ENCODE peak calls at places on chromosomes 6 and 20, in four cellular contexts. One of them, this sample, is unnamed.

GRCh38 chr20:17928633-17929311 is 39.8 kb downstream of the SNX5 start:
- DNase-seq in HCT116: no peak
- DNase-seq in H1: no peak
- DNase-seq in HepG2: no peak
- DNase-seq in this sample: no peak

GRCh38 chr20:20002101-20002998 is 14.8 kb upstream of the NAA20 start:
- DNase-seq in H1: no peak
- DNase-seq in HepG2: peak; percentile 90
- DNase-seq in HCT116: no peak
- DNase-seq in this sample: peak; percentile 69

GRCh38 chr6:121770943-121771342 is 335.5 kb downstream of the GJA1 start:
- DNase-seq in H1: no peak
- DNase-seq in HepG2: no peak
- DNase-seq in HCT116: peak; percentile 24
- DNase-seq in this sample: peak; percentile 28

GRCh38 chr20:61253640-61254511 is 1.8 kb downstream of the CDH4 start:
- DNase-seq in HCT116: no peak
- DNase-seq in HepG2: no peak
- DNase-seq in H1: peak; percentile 61
- DNase-seq in this sample: peak; percentile 27

GRCh38 chr6:111589366-111589765 is 16.3 kb downstream of the TRAF3IP2 start:
- DNase-seq in H1: no peak
- DNase-seq in HepG2: peak; percentile 44
- DNase-seq in HCT116: peak; percentile 80
- DNase-seq in this sample: peak; percentile 83

GRCh38 chr6:34888874-34889555 is at the start of gene ANKS1A:
- DNase-seq in H1: peak; percentile 98
- DNase-seq in HepG2: peak; percentile 76
- DNase-seq in HCT116: peak; percentile 73
- DNase-seq in this sample: peak; percentile 21

GRCh38 chr6:80449756-80450155 is 343.3 kb downstream of the BCKDHB start:
- DNase-seq in HCT116: no peak
- DNase-seq in HepG2: no peak
- DNase-seq in H1: no peak
- DNase-seq in this sample: no peak

GRCh38 chr6:139605350-139605749 is 230.9 kb upstream of the CITED2 start:
- DNase-seq in H1: no peak
- DNase-seq in HCT116: no peak
- DNase-seq in HepG2: no peak
- DNase-seq in this sample: peak; percentile 92

GRCh38 chr6:119896806-119897205 is 547.2 kb upstream of the MAN1A1 start:
- DNase-seq in HepG2: no peak
- DNase-seq in HCT116: no peak
- DNase-seq in H1: no peak
- DNase-seq in this sample: no peak

GRCh38 chr20:40583195-40583594 is 105.8 kb downstream of the MAFB start:
- DNase-seq in HepG2: no peak
- DNase-seq in HCT116: no peak
- DNase-seq in H1: no peak
- DNase-seq in this sample: no peak

GRCh38 chr6:92150560-92150959 is 1268.8 kb downstream of the EPHA7 start:
- DNase-seq in HepG2: no peak
- DNase-seq in H1: no peak
- DNase-seq in HCT116: no peak
- DNase-seq in this sample: no peak

GRCh38 chr6:135938588-135939215 is 87.2 kb downstream of the PDE7B start:
- DNase-seq in HepG2: peak; percentile 8
- DNase-seq in HCT116: no peak
- DNase-seq in H1: no peak
- DNase-seq in this sample: peak; percentile 43

GRCh38 chr20:8361008-8361652 is 229.1 kb downstream of the PLCB1 start:
- DNase-seq in HepG2: no peak
- DNase-seq in HCT116: no peak
- DNase-seq in H1: no peak
- DNase-seq in this sample: peak; percentile 58

GRCh38 chr20:62563561-62563960 is 78.7 kb upstream of the SLCO4A1 start:
- DNase-seq in H1: no peak
- DNase-seq in HCT116: no peak
- DNase-seq in HepG2: no peak
- DNase-seq in this sample: no peak

GRCh38 chr6:26383624-26384417 is 913 bp downstream of the BTN2A2 start:
- DNase-seq in HCT116: no peak
- DNase-seq in H1: peak; percentile 57
- DNase-seq in HepG2: no peak
- DNase-seq in this sample: peak; percentile 72

GRCh38 chr6:10248378-10248843 is 166.5 kb downstream of the TFAP2A start:
- DNase-seq in H1: no peak
- DNase-seq in HCT116: no peak
- DNase-seq in HepG2: no peak
- DNase-seq in this sample: peak; percentile 2

GRCh38 chr6:167699141-167700036 is 127.3 kb upstream of the AFDN start:
- DNase-seq in H1: no peak
- DNase-seq in HCT116: no peak
- DNase-seq in HepG2: no peak
- DNase-seq in this sample: no peak

GRCh38 chr6:41156001-41156400 is 1.9 kb upstream of the TREML1 start:
- DNase-seq in HCT116: no peak
- DNase-seq in HepG2: no peak
- DNase-seq in H1: no peak
- DNase-seq in this sample: no peak

GRCh38 chr20:46253391-46253790 is 54.9 kb downstream of the CDH22 start:
- DNase-seq in HCT116: peak; percentile 26
- DNase-seq in HepG2: peak; percentile 29
- DNase-seq in H1: no peak
- DNase-seq in this sample: no peak

GRCh38 chr20:44532248-44532980 is 10.5 kb upstream of the SERINC3 start:
- DNase-seq in H1: no peak
- DNase-seq in HepG2: no peak
- DNase-seq in HCT116: no peak
- DNase-seq in this sample: no peak

GRCh38 chr6:33192105-33192646 is at the start of gene COL11A2:
- DNase-seq in H1: peak; percentile 74
- DNase-seq in HCT116: no peak
- DNase-seq in HepG2: no peak
- DNase-seq in this sample: no peak

GRCh38 chr20:14979472-14979986 is 642.1 kb upstream of the FLRT3 start:
- DNase-seq in HepG2: peak; percentile 99
- DNase-seq in H1: no peak
- DNase-seq in HCT116: no peak
- DNase-seq in this sample: no peak

GRCh38 chr6:42338573-42339218 is 113.0 kb downstream of the TRERF1 start:
- DNase-seq in H1: no peak
- DNase-seq in HCT116: peak; percentile 83
- DNase-seq in HepG2: no peak
- DNase-seq in this sample: peak; percentile 99

GRCh38 chr6:28633445-28634215 is 107.9 kb downstream of the GPX5 start:
- DNase-seq in HepG2: no peak
- DNase-seq in HCT116: no peak
- DNase-seq in H1: no peak
- DNase-seq in this sample: no peak

GRCh38 chr6:117591405-117591804 is 10.9 kb downstream of the GOPC start:
- DNase-seq in H1: no peak
- DNase-seq in HepG2: no peak
- DNase-seq in HCT116: no peak
- DNase-seq in this sample: peak; percentile 43

GRCh38 chr6:148343028-148343374 is 363 bp downstream of the SASH1 start:
- DNase-seq in HCT116: no peak
- DNase-seq in H1: no peak
- DNase-seq in HepG2: no peak
- DNase-seq in this sample: no peak

GRCh38 chr6:127343753-127344659 is 597 bp upstream of the ECHDC1 start:
- DNase-seq in H1: no peak
- DNase-seq in HCT116: no peak
- DNase-seq in HepG2: peak; percentile 25
- DNase-seq in this sample: peak; percentile 79

DNA sequence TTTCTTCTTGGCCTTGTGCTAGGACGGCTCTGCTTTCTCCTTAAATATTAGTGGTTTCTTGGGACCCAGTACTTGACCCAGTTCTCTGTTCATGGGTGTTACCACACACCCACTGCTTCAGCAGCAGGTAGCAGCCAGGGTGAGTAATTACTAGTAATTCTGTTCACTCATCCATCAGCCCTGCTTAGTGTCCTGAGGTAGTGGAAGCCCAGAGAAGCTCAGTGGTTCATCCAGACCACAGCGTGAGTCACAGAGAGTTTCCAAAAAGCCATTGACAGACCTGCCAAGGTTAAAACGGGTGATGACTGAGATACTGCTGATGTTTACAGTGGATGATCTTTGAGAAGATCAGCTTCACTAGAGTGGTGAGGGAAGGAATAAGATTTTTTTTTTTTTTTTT is 51.7 kb upstream of the HINT3 start:
- DNase-seq in HepG2: no peak
- DNase-seq in H1: no peak
- DNase-seq in HCT116: no peak
- DNase-seq in this sample: peak; percentile 78
- TF ChIP-seq CEBPB in HepG2: no peak
- TF ChIP-seq CEBPB in H1: no peak
- TF ChIP-seq CEBPB in HCT116: no peak
- TF ChIP-seq CEBPB in this sample: no peak

GRCh38 chr6:52493669-52494068 is 73.5 kb downstream of the EFHC1 start:
- DNase-seq in HCT116: no peak
- DNase-seq in H1: no peak
- DNase-seq in HepG2: no peak
- DNase-seq in this sample: peak; percentile 33
- TF ChIP-seq CEBPB in HCT116: no peak
- TF ChIP-seq CEBPB in H1: no peak
- TF ChIP-seq CEBPB in HepG2: no peak
- TF ChIP-seq CEBPB in this sample: no peak

DNA sequence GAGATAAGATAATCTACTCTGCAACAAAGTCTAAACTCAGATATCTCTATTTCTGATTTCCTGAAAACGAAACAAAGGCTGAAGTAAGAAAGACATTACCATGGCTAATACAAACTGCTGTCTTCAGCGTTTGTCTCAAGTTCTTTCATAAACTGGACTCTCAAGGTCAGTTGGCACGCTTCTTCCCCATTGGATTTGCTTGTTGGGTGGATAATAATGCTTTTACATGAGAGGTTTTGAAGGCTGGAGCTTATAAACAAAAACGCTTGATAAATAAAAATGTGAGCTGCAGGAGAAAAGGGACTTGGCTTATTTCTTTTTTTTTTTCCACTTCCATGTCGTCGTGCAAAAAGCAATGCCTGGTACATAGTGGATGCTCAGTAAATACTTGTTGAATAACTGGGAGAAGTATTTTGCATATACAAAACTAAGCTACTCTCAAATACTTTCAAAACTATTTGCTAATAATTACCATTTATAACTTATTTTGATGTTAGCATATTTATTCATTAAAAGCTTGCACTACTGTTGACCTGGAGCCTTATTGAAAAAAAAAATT is 65.7 kb upstream of the EEF1A1 start:
- DNase-seq in H1: no peak
- DNase-seq in HepG2: no peak
- DNase-seq in HCT116: no peak
- DNase-seq in this sample: peak; percentile 41
- TF ChIP-seq CEBPB in H1: no peak
- TF ChIP-seq CEBPB in HepG2: no peak
- TF ChIP-seq CEBPB in HCT116: no peak
- TF ChIP-seq CEBPB in this sample: no peak

DNA sequence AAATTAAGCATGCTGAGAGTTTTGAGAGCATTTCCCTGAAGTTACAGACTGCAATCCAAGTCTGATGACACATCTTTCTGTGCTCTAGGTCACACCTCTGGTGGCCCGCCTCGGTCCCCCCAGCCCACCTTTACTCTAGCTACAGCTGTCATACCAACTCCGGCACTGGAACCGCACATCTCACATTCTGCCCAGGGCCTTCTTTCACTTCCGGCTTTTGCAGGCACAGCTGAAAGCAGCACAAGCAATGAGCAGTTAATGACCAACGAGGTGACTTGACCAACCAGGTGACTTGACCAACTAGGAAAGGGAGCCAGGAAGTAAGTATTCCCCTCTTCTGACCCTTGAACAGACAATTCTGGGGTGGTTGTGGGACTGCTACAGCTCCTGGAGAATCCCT is 88.6 kb upstream of the MOCS1 start:
- DNase-seq in HepG2: no peak
- DNase-seq in H1: no peak
- DNase-seq in HCT116: no peak
- DNase-seq in this sample: no peak
- TF ChIP-seq CEBPB in HepG2: no peak
- TF ChIP-seq CEBPB in H1: no peak
- TF ChIP-seq CEBPB in HCT116: no peak
- TF ChIP-seq CEBPB in this sample: no peak